ENCODE peak calls at places on chromosome 3, in five cellular contexts. One of them, this sample, is unnamed.

GRCh38 chr3:56887402-56888025 is 85.8 kb upstream of the ARHGEF3 start:
- DNase-seq in IMR-90: no peak
- DNase-seq in adrenal gland: no peak
- DNase-seq in testis: no peak
- DNase-seq in esophagus muscularis mucosa: no peak
- DNase-seq in this sample: no peak

GRCh38 chr3:123813876-123814275 is 70.3 kb downstream of the MYLK start:
- DNase-seq in IMR-90: no peak
- DNase-seq in adrenal gland: no peak
- DNase-seq in testis: no peak
- DNase-seq in esophagus muscularis mucosa: no peak
- DNase-seq in this sample: peak

GRCh38 chr3:140602781-140603180 is 75.1 kb upstream of the TRIM42 start:
- DNase-seq in IMR-90: no peak
- DNase-seq in adrenal gland: peak
- DNase-seq in testis: no peak
- DNase-seq in esophagus muscularis mucosa: no peak
- DNase-seq in this sample: no peak

GRCh38 chr3:53513556-53514190 is 19.3 kb downstream of the CACNA1D start:
- DNase-seq in IMR-90: no peak
- DNase-seq in adrenal gland: no peak
- DNase-seq in testis: no peak
- DNase-seq in esophagus muscularis mucosa: no peak
- DNase-seq in this sample: no peak

GRCh38 chr3:143040264-143040879 is 39.0 kb downstream of the U2SURP start:
- DNase-seq in IMR-90: peak
- DNase-seq in adrenal gland: no peak
- DNase-seq in testis: no peak
- DNase-seq in esophagus muscularis mucosa: no peak
- DNase-seq in this sample: no peak

GRCh38 chr3:12380408-12380795 is 91.5 kb downstream of the PPARG start:
- DNase-seq in IMR-90: no peak
- DNase-seq in adrenal gland: no peak
- DNase-seq in testis: no peak
- DNase-seq in esophagus muscularis mucosa: no peak
- DNase-seq in this sample: no peak

GRCh38 chr3:49602877-49603411 is 48.7 kb downstream of the BSN start:
- DNase-seq in IMR-90: no peak
- DNase-seq in adrenal gland: no peak
- DNase-seq in testis: no peak
- DNase-seq in esophagus muscularis mucosa: no peak
- DNase-seq in this sample: no peak

GRCh38 chr3:152235709-152236298 is 32.9 kb upstream of the MBNL1 start:
- DNase-seq in IMR-90: peak
- DNase-seq in adrenal gland: no peak
- DNase-seq in testis: no peak
- DNase-seq in esophagus muscularis mucosa: no peak
- DNase-seq in this sample: no peak

GRCh38 chr3:179266701-179267211 is 15.8 kb upstream of the KCNMB3 start:
- DNase-seq in IMR-90: no peak
- DNase-seq in adrenal gland: no peak
- DNase-seq in testis: no peak
- DNase-seq in esophagus muscularis mucosa: peak
- DNase-seq in this sample: no peak

GRCh38 chr3:44482721-44483120 is 5.3 kb upstream of the ZNF445 start:
- DNase-seq in IMR-90: no peak
- DNase-seq in adrenal gland: no peak
- DNase-seq in testis: no peak
- DNase-seq in esophagus muscularis mucosa: no peak
- DNase-seq in this sample: no peak

GRCh38 chr3:156143136-156143535 is 22.8 kb downstream of the KCNAB1 start:
- DNase-seq in IMR-90: no peak
- DNase-seq in adrenal gland: no peak
- DNase-seq in testis: no peak
- DNase-seq in esophagus muscularis mucosa: no peak
- DNase-seq in this sample: no peak

GRCh38 chr3:189710620-189711388 is 79.6 kb downstream of the TP63 start:
- DNase-seq in IMR-90: peak
- DNase-seq in adrenal gland: peak
- DNase-seq in testis: peak
- DNase-seq in esophagus muscularis mucosa: no peak
- DNase-seq in this sample: peak

GRCh38 chr3:152174876-152175575 is 93.7 kb upstream of the MBNL1 start:
- DNase-seq in IMR-90: peak
- DNase-seq in adrenal gland: no peak
- DNase-seq in testis: no peak
- DNase-seq in esophagus muscularis mucosa: no peak
- DNase-seq in this sample: no peak

GRCh38 chr3:97138914-97139541 is 324.6 kb downstream of the EPHA6 start:
- DNase-seq in IMR-90: no peak
- DNase-seq in adrenal gland: no peak
- DNase-seq in testis: no peak
- DNase-seq in esophagus muscularis mucosa: no peak
- DNase-seq in this sample: no peak

GRCh38 chr3:107524214-107525100 is 1.7 kb downstream of the BBX start:
- DNase-seq in IMR-90: peak
- DNase-seq in adrenal gland: peak
- DNase-seq in testis: peak
- DNase-seq in esophagus muscularis mucosa: no peak
- DNase-seq in this sample: peak

GRCh38 chr3:170128259-170128976 is 53.1 kb downstream of the PHC3 start:
- DNase-seq in IMR-90: no peak
- DNase-seq in adrenal gland: no peak
- DNase-seq in testis: no peak
- DNase-seq in esophagus muscularis mucosa: no peak
- DNase-seq in this sample: no peak

GRCh38 chr3:61848885-61849284 is 287.5 kb downstream of the PTPRG start:
- DNase-seq in IMR-90: peak
- DNase-seq in adrenal gland: no peak
- DNase-seq in testis: peak
- DNase-seq in esophagus muscularis mucosa: no peak
- DNase-seq in this sample: peak

GRCh38 chr3:61847784-61848462 is 286.6 kb downstream of the PTPRG start:
- DNase-seq in IMR-90: no peak
- DNase-seq in adrenal gland: peak
- DNase-seq in testis: peak
- DNase-seq in esophagus muscularis mucosa: no peak
- DNase-seq in this sample: peak

GRCh38 chr3:61841111-61841845 is 279.9 kb downstream of the PTPRG start:
- DNase-seq in IMR-90: peak
- DNase-seq in adrenal gland: no peak
- DNase-seq in testis: no peak
- DNase-seq in esophagus muscularis mucosa: no peak
- DNase-seq in this sample: no peak

GRCh38 chr3:61844346-61844745 is 283.0 kb downstream of the PTPRG start:
- DNase-seq in IMR-90: no peak
- DNase-seq in adrenal gland: no peak
- DNase-seq in testis: no peak
- DNase-seq in esophagus muscularis mucosa: no peak
- DNase-seq in this sample: no peak

DNA sequence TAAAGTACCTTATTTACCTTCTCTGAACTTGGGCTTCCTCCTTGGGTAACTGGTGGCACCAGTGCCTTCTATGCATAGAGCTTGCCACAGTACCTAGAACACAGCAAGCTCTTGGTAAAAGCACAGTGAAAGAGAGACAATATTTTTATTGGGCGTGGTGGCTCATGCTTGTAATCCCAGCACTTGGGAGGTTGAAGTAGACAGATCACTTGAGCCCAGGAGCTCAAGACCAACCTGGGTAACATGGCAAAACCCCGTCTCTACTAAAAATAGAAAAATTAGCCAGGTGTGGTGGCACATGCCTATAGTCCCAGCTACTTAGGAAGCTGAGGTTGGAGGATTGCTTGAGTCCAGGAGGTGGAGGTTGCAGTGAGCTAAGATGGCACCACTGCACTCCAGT is 285.1 kb downstream of the PTPRG start:
- DNase-seq in IMR-90: no peak
- DNase-seq in adrenal gland: no peak
- DNase-seq in testis: no peak
- DNase-seq in esophagus muscularis mucosa: no peak
- DNase-seq in this sample: no peak
- TF ChIP-seq POLR2A in IMR-90: no peak
- TF ChIP-seq POLR2A in adrenal gland: no peak
- TF ChIP-seq POLR2A in testis: no peak
- TF ChIP-seq POLR2A in esophagus muscularis mucosa: no peak
- TF ChIP-seq POLR2A in this sample: no peak

DNA sequence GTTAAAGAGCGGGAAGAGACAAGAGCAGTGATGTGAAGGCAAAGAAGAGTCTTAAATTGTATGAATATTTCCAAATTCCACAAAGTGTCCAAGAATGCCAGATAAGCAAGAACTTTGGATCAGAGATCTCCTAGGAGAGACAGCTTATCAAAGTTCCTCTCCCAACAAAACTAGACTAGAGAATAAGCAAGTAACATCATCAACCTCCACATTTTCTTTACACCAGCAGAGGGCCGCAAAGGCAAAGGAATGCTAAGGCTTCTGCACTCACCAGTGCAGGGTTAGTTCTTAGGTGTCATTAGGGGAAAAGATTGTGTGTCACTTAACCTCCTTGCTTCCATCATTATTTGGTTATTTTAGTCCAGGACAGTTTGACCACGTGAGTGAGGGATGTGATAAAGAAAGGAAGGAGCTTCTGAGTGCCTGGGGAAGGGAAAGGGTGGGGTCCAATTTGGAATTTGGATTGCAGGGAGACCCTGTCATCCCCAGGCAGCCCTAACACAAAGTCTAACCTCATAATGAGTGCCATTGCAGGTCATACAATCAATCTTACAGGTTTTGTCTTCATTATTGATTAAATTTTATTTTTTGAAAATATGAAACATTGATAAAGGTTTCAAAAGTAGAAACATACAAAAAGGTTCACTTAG is 7.5 kb upstream of the CMTM6 start:
- DNase-seq in IMR-90: peak
- DNase-seq in adrenal gland: peak
- DNase-seq in testis: peak
- DNase-seq in esophagus muscularis mucosa: no peak
- DNase-seq in this sample: peak
- TF ChIP-seq CTCF in IMR-90: peak
- TF ChIP-seq CTCF in adrenal gland: peak
- TF ChIP-seq CTCF in testis: peak
- TF ChIP-seq CTCF in esophagus muscularis mucosa: peak
- TF ChIP-seq CTCF in this sample: peak

DNA sequence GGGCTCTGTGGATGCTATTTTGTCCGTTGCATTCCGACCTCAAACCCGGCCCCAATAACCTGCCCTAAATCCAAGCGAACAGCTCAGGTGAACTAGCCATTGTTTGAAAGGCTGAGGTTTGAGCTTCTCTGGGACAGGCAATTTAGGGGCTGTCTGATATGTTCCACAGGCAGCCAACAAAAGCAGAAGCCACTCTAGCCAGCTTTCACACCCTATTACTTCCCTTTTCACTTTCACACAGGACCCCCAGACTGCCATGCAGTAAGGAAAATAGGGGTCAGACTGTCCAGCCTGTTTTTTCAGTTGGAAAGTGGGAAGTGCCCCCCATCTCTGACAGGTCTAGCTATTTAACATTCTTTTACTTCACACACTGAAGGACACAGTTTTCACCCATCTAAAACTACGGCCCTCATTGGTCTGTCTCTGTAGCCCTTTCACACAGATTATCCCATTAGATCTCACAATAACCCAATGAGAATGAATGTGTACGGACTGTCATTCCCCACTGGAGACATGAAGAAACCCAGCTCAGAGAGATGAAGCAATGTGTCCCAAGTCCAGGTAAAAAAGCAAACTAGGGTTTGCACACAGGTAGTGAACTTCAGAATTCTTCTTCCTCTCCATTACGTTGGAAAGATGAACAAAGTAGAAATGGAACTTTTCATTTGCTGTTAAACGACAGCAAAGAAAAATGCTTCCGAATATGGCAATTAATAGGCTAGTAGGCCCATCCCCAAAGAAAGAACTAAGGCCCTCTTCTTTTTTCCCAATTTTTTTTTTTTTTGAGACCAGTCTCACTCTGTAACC is 1.9 kb downstream of the CCDC12 start:
- DNase-seq in IMR-90: no peak
- DNase-seq in adrenal gland: no peak
- DNase-seq in testis: no peak
- DNase-seq in esophagus muscularis mucosa: no peak
- DNase-seq in this sample: no peak
- H3K4me3 ChIP-seq in IMR-90: no peak
- H3K4me3 ChIP-seq in adrenal gland: peak
- H3K4me3 ChIP-seq in testis: no peak
- H3K4me3 ChIP-seq in esophagus muscularis mucosa: no peak
- H3K4me3 ChIP-seq in this sample: no peak

GRCh38 chr3:15331606-15332404 is 581 bp downstream of the SH3BP5 start:
- DNase-seq in IMR-90: peak
- DNase-seq in adrenal gland: peak
- DNase-seq in testis: peak
- DNase-seq in esophagus muscularis mucosa: no peak
- DNase-seq in this sample: no peak
- TF ChIP-seq POLR2A in IMR-90: no peak
- TF ChIP-seq POLR2A in adrenal gland: peak
- TF ChIP-seq POLR2A in testis: no peak
- TF ChIP-seq POLR2A in esophagus muscularis mucosa: peak
- TF ChIP-seq POLR2A in this sample: peak

GRCh38 chr3:157590273-157590672 is 87.1 kb upstream of the VEPH1 start:
- DNase-seq in IMR-90: no peak
- DNase-seq in adrenal gland: no peak
- DNase-seq in testis: no peak
- DNase-seq in esophagus muscularis mucosa: peak
- DNase-seq in this sample: no peak

GRCh38 chr3:157595259-157595658 is 92.0 kb upstream of the VEPH1 start:
- DNase-seq in IMR-90: no peak
- DNase-seq in adrenal gland: no peak
- DNase-seq in testis: no peak
- DNase-seq in esophagus muscularis mucosa: peak
- DNase-seq in this sample: no peak

GRCh38 chr3:157592769-157593168 is 89.6 kb upstream of the VEPH1 start:
- DNase-seq in IMR-90: no peak
- DNase-seq in adrenal gland: no peak
- DNase-seq in testis: no peak
- DNase-seq in esophagus muscularis mucosa: peak
- DNase-seq in this sample: no peak

GRCh38 chr3:157589168-157589567 is 86.0 kb upstream of the VEPH1 start:
- DNase-seq in IMR-90: no peak
- DNase-seq in adrenal gland: no peak
- DNase-seq in testis: no peak
- DNase-seq in esophagus muscularis mucosa: peak
- DNase-seq in this sample: no peak

DNA sequence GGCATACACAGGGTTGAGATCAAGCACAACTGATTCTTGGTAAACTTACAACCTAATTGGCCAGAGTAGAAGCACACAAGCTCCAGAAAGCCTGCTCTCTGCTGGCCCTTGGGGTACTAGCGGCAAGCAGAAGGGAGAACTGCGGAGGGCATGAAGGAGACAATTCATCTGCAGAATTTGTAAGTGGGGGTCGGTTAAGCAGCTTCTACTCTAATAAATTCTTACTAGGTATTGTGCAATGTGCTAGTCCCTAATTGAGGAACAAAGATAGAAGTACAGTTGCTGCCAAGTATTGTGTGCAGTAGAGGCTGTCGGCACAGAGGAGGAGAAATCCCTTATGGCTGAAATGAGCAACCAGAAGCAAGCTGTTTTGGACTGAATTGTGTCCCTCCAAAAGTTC is 91.2 kb upstream of the VEPH1 start:
- DNase-seq in IMR-90: no peak
- DNase-seq in adrenal gland: no peak
- DNase-seq in testis: no peak
- DNase-seq in esophagus muscularis mucosa: peak
- DNase-seq in this sample: no peak
- TF ChIP-seq CTCF in IMR-90: no peak
- TF ChIP-seq CTCF in adrenal gland: no peak
- TF ChIP-seq CTCF in testis: no peak
- TF ChIP-seq CTCF in esophagus muscularis mucosa: no peak
- TF ChIP-seq CTCF in this sample: no peak

GRCh38 chr3:89787485-89787884 is 680.1 kb downstream of the EPHA3 start:
- DNase-seq in IMR-90: no peak
- DNase-seq in adrenal gland: no peak
- DNase-seq in testis: no peak
- DNase-seq in esophagus muscularis mucosa: no peak
- DNase-seq in this sample: no peak
- H3K4me3 ChIP-seq in IMR-90: no peak
- H3K4me3 ChIP-seq in adrenal gland: no peak
- H3K4me3 ChIP-seq in testis: no peak
- H3K4me3 ChIP-seq in esophagus muscularis mucosa: no peak
- H3K4me3 ChIP-seq in this sample: no peak

This sample was measured in gastrocnemius medialis.